ENCODE peak calls at places on chromosomes 2 and 18, in six cellular contexts. X is HepG2, C is H1, M is GM12891, D is K562, K is GM12878. A is an unnamed sample.

GRCh38 chr2:133054297-133054696 is 384.3 kb upstream of the LYPD1 start:
- DNase-seq in C (no peak), X (no peak), K (no peak), D (no peak), M (no peak), A (no peak)

GRCh38 chr2:71880846-71881610 is 266.6 kb downstream of the CYP26B1 start:
- DNase-seq in M (no peak), C (no peak), X (peak), K (no peak), D (peak), A (no peak)

GRCh38 chr18:57062178-57062577 is 84.7 kb upstream of the BOD1L2 start:
- DNase-seq in C (no peak), X (no peak), K (no peak), D (no peak), M (no peak), A (no peak)

GRCh38 chr18:69480460-69480859 is 79.8 kb downstream of the DOK6 start:
- DNase-seq in C (no peak), D (no peak), X (no peak), K (no peak), M (no peak), A (no peak)

GRCh38 chr2:108448678-108449409 is at the start of gene GCC2:
- DNase-seq in C (peak), M (peak), D (peak), X (peak), K (peak), A (peak)

GRCh38 chr2:20618886-20619521 is 31.9 kb downstream of the HS1BP3 start:
- DNase-seq in C (no peak), X (no peak), M (no peak), D (no peak), K (no peak), A (no peak)

GRCh38 chr2:881204-881918 is 69.3 kb upstream of the SNTG2 start:
- DNase-seq in K (peak), X (no peak), M (no peak), D (no peak), C (no peak), A (no peak)

GRCh38 chr2:234363011-234363487 is 133.8 kb downstream of the ARL4C start:
- DNase-seq in K (no peak), D (no peak), X (peak), M (no peak), C (no peak), A (no peak)

GRCh38 chr2:15279181-15279876 is 281.8 kb downstream of the NBAS start:
- DNase-seq in M (no peak), X (peak), C (no peak), D (no peak), K (no peak), A (no peak)

GRCh38 chr2:4862031-4862430 is 830.2 kb upstream of the SOX11 start:
- DNase-seq in K (no peak), X (no peak), M (no peak), D (no peak), C (no peak), A (no peak)

GRCh38 chr2:101113441-101114267 is 37.5 kb downstream of the TBC1D8 start:
- DNase-seq in K (no peak), M (no peak), X (peak), D (no peak), C (no peak), A (no peak)

GRCh38 chr2:205612661-205613060 is 69.6 kb upstream of the NRP2 start:
- DNase-seq in M (no peak), K (no peak), X (no peak), C (no peak), D (peak), A (no peak)

GRCh38 chr2:105865222-105865913 is 120.7 kb downstream of the NCK2 start:
- DNase-seq in C (no peak), D (no peak), M (no peak), K (no peak), X (no peak), A (no peak)

GRCh38 chr2:175837046-175837445 is 165.0 kb downstream of the LNPK start:
- DNase-seq in X (no peak), D (no peak), M (no peak), C (no peak), K (no peak), A (no peak)

GRCh38 chr2:77521931-77522470 is at the start of gene LRRTM4:
- DNase-seq in X (no peak), K (no peak), M (no peak), D (no peak), C (peak), A (no peak)

GRCh38 chr2:71226391-71226964 is 425 bp downstream of the PAIP2B start:
- DNase-seq in M (peak), D (no peak), K (no peak), C (peak), X (no peak), A (no peak)

GRCh38 chr2:150644298-150645067 is 157.0 kb upstream of the RND3 start:
- DNase-seq in X (no peak), M (no peak), D (no peak), K (no peak), C (no peak), A (no peak)
- TF ChIP-seq TAF1 in X (no peak), M (no peak), D (no peak), K (no peak), C (no peak), A (no peak)

DNA sequence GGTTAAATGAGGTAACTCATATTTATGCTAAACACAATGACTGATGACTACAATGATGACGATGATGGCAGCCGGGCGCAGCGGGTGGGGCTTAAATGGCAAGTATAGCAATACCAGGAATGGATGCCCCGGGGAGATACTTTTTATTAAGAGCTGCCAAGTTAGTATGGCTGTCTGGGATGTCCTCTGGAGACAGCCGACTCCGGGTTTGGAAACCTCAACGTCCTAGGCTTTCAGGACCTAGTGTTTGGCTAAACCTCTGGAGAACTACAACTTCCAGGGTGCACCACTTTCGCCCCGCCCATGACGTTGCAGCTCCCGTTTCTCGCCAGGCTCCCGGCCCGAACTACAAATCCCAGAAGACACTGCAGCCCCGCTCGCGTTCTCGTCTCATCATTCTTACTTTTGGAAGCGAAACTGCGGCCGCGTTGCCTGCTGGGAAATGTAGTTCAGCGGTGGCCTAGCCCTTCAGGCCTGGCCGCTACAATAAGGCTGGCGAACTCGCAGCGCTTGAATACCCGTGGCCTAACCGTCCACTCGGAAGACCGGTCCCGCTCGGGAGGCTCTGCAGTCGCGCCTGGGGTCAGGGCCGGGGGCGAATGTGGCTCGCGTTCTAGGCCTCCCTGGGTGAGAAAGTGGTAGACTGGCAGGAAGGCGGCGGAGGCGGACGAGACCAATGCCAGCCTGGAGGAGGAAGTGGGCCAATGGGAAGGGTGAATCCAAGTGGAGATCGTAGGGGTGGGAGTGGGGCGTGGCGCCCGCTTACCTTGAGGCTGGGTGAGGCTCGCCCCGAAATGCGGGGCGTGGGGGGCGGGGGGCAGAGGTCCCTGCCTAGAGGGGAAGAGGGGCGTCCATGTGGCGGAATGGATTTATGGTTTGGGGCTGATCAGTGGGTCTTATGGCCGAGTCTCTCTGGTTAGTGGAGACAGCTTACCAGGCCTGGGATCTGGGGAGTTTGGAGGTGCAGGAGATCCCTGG is at the start of gene SMARCAL1:
- DNase-seq in X (peak), M (peak), D (peak), C (peak), K (peak), A (peak)
- TF ChIP-seq POLR2A in X (peak), M (peak), D (peak), C (peak), K (peak), A (peak)

DNA sequence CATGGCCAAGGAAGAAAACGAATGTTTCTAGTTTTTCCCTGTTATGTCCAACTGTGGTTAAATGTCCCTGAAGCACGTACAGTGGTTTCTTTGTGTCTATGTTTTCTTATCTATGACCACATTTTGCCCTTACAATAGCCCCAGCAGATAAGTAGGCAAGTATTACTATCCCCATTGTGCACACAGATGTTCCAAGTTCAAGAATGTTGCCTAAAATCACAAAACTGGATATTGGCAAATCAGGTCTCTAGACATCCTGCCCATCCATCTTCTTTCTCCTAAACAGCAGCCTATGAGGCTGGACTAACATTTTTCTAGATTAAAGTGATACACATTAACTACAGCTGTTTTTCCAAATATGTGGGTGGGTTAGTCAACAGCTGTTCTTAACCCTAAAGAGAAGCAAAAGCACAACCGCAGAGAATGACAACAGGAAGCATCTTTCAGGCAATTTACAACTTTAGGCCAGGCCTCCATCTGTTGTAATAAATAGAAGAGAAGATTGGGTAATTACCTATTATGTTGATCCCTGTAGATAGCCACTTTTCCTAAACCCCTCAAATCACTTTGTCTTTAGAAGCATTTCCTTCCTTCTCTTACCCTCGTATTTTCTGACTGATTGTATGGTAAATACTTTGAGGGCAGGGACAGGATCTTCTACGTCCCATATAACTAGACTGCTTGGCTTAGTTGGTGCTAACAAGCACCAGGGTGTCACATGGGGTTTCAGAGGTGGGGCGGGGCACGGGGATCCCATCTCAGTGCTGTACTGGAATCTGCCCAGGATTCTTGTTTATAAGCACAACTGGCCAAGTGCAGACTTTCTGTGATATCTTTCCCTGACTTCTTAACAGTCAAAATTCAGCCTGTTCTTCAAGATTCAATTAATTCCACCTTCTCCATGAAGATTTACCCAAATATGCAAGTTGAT is 132.1 kb upstream of the SETBP1 start:
- DNase-seq in M (no peak), C (no peak), K (no peak), X (no peak), D (no peak), A (no peak)
- TF ChIP-seq TAF1 in M (no peak), C (no peak), K (no peak), X (no peak), D (no peak), A (no peak)

DNA sequence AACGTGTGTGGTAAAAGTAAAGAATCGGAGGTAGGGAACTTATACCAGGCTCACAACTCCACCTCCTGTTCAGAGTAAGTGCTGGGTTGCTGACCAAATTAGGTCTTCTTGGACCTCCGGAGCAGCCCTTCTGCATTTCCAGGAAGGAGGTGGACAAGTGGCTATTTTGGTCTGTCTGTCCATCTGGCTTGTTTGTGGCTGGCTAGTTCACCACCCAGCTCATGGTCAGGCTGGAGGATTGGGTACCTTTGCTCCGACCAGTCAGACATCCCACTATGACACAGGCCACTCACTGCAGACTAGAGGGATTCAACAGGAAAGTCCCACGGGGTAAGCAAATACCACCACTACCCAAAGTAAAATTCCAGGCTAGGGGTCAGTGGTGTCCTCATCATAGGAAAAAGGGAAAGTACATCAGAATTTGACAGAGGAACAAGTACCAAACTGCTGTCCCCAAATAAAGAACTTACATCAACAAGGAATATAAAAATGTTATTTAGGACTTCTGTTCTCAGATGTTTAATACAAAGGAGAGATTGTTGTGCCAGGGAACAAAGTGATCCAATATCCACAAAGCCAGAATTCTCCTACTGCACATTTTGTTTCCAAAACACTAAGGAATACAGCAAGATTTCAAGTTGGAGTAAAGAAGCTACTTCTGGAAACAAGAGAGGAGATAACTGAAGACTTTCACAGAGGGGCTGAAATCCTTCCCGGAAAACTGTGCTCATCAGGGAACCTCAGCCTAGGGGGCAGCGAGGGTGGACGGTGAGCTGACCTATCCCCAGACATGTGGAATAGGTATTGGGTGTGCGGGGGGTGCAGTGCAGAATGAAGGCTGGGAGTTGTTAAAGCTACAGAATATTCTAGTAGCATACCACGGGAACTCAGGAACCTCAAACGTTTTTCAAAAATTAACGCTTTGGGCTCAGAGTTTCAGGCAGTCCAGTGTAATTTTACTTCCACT is 56.9 kb downstream of the BCL2 start:
- DNase-seq in X (no peak), M (no peak), D (no peak), C (no peak), K (no peak), A (no peak)
- TF ChIP-seq POLR2A in X (no peak), M (no peak), D (no peak), C (no peak), K (no peak), A (no peak)

DNA sequence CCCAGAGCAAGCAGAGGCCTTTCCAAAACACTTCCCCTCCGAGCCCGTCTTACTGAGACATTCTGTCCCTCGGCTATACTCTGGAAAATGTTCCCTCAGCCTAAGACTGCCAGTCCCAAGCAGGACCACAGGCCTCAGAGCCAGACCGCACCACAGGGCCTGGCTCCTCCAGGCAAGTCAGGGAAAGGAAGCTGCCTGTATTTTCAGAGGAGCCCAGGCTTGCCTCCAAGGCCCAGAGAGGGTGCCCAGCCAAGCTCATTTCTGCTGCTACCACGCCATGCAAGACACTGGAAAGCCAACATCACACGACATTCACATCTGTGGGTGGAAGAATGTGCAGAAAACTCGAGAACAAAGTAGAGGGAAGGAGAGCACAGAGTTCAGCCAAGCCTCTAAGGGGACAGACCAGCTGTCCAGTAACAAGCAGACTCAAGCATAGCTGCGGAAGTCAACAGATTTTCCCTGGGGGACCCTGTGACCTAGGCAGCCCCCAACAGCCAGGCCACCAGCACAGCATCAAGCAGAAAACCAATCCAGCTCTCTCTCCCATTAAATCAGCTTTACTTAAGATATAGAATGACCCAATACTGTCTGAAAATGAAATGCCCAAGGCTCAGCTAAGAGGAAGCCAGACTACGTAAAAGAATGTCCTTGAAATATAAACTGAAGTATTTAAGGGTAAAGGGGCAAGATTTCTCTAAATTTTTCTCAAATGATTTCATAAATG is 123.9 kb downstream of the ZFP36L2 start:
- DNase-seq in X (no peak), M (no peak), C (no peak), D (no peak), K (no peak), A (no peak)
- TF ChIP-seq TAF1 in X (no peak), M (no peak), C (no peak), D (no peak), K (no peak), A (no peak)

GRCh38 chr2:64653174-64654062 is at the start of gene SERTAD2:
- DNase-seq in M (peak), D (peak), C (peak), X (peak), K (no peak), A (peak)

GRCh38 chr2:64650722-64651338 is 2.9 kb downstream of the SERTAD2 start:
- DNase-seq in X (peak), D (peak), C (no peak), M (no peak), K (no peak), A (no peak)

GRCh38 chr2:64651590-64651989 is 2.1 kb downstream of the SERTAD2 start:
- DNase-seq in X (no peak), K (no peak), C (no peak), M (no peak), D (peak), A (no peak)

GRCh38 chr2:64654063-64654811 is 524 bp upstream of the SERTAD2 start:
- DNase-seq in M (peak), D (peak), K (no peak), X (peak), C (peak), A (no peak)

DNA sequence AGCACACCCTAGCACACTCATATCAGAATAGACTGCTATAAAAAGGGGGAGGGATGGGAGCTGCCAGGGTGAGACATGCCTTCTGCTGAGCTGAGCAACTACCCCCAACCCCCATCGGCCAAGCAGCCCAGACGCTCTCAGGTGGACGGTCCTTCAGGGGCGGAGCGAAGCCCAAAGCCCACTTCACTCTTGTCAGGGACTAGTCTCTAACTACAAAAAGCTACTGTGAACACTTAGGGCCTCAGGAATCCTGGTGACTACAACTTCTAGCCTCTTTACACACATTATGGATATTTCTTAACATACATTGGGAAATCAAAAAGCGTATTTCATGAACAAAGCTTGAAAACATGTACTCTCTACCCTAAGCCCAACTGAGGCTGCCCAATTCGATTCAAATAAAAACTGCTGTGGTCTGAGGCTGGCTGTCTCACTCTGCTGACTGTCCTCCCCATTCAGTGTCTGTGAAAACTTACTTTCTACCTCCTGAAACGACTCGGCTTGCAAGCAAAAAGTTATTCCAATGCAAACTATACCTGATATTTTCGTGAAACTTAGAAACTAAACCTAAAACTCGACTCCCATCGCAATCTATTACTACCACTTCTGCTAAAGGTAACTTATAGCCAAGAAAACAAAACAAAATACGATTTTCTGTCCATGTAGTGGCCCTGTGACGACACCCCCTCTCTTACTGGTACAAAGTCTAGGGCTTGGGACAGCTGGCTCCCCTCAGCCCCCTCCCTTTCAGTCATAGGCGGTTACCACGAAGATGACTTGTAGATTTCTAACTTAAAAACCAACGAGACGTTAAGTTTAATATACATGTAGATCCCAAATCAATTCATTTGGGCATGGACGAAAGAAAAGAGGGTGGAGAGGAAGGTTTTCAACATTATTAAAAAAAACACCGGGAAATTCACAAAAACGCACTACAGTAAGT is 1.2 kb downstream of the SERTAD2 start:
- DNase-seq in D (peak), M (no peak), X (peak), K (no peak), C (no peak), A (no peak)
- TF ChIP-seq POLR2A in D (no peak), M (no peak), X (no peak), K (no peak), C (no peak), A (no peak)

A was measured in GM12892.